ENCODE peak calls at places on chromosomes 13 and 19, in seven cellular contexts. G is NCI-H345; F is heart right ventricle; C is astrocyte of the cerebellum; J is fibroblast of mammary gland; S is mammary epithelial cell; V is stimulated activated naive CD8-positive, alpha-beta T cell treated with anti-CD3 and anti-CD28 coated beads, Interleukin-15, Interleukin-2, amounts not matched to agents 100 U/mL and 50 U/mL, for 24 hours. Z is an unnamed sample.

GRCh38 chr13:45773236-45773635 is 71.1 kb downstream of the CBY2 start:
- DNase-seq in G (no peak), F (no peak), C (no peak), J (peak; percentile 16), S (peak; percentile 65), V (no peak), Z (peak; percentile 79)

GRCh38 chr19:11496391-11497163 is 9.1 kb downstream of the ZNF653 start:
- DNase-seq in G (no peak), F (peak; percentile 36), C (peak; percentile 52), J (peak; percentile 89), S (peak; percentile 63), V (peak; percentile 75), Z (peak; percentile 86)

GRCh38 chr19:18401580-18402112 is 4.2 kb upstream of the LRRC25 start:
- DNase-seq in G (no peak), F (peak; percentile 66), C (no peak), J (peak; percentile 71), S (peak; percentile 60), V (no peak), Z (peak; percentile 69)

GRCh38 chr13:99289674-99290337 is 17.4 kb downstream of the GPR183 start:
- DNase-seq in G (no peak), F (no peak), C (no peak), J (no peak), S (no peak), V (peak; percentile 68), Z (no peak)

GRCh38 chr19:53102186-53102585 is 1.0 kb downstream of the ZNF160 start:
- DNase-seq in G (no peak), F (no peak), C (no peak), J (no peak), S (no peak), V (no peak), Z (no peak)

GRCh38 chr13:20553309-20553708 is 13.6 kb upstream of the IFT88 start:
- DNase-seq in G (no peak), F (no peak), C (no peak), J (no peak), S (no peak), V (no peak), Z (no peak)

GRCh38 chr13:79541426-79542049 is 60.6 kb downstream of the NDFIP2 start:
- DNase-seq in G (peak; percentile 48), F (no peak), C (peak; percentile 68), J (peak; percentile 75), S (peak; percentile 42), V (no peak), Z (peak; percentile 73)

GRCh38 chr13:27481766-27482165 is 31.4 kb upstream of the MTIF3 start:
- DNase-seq in G (peak; percentile 37), F (no peak), C (no peak), J (peak; percentile 40), S (peak; percentile 41), V (peak; percentile 46), Z (peak; percentile 10)

GRCh38 chr13:29925457-29925856 is 75.0 kb upstream of the UBL3 start:
- DNase-seq in G (peak; percentile 76), F (peak; percentile 80), C (peak; percentile 38), J (peak; percentile 86), S (peak; percentile 79), V (no peak), Z (peak; percentile 78)

GRCh38 chr13:43484432-43485225 is 302.1 kb downstream of the ENOX1 start:
- DNase-seq in G (no peak), F (no peak), C (no peak), J (peak; percentile 6), S (peak; percentile 1), V (no peak), Z (no peak)

GRCh38 chr19:10756371-10756770 is 38.5 kb downstream of the DNM2 start:
- DNase-seq in G (no peak), F (no peak), C (no peak), J (no peak), S (no peak), V (no peak), Z (no peak)

GRCh38 chr13:109812375-109812774 is 26.0 kb upstream of the IRS2 start:
- DNase-seq in G (no peak), F (no peak), C (no peak), J (no peak), S (no peak), V (no peak), Z (no peak)

GRCh38 chr13:97491452-97491851 is 57.5 kb downstream of the RAP2A start:
- DNase-seq in G (peak; percentile 37), F (no peak), C (no peak), J (no peak), S (no peak), V (no peak), Z (no peak)

GRCh38 chr13:94435604-94436226 is 43.8 kb downstream of the DCT start:
- DNase-seq in G (peak; percentile 72), F (no peak), C (peak; percentile 55), J (peak; percentile 72), S (peak; percentile 28), V (no peak), Z (peak; percentile 58)

GRCh38 chr13:39263033-39263432 is 224.8 kb downstream of the NHLRC3 start:
- DNase-seq in G (peak; percentile 53), F (peak; percentile 69), C (peak; percentile 18), J (peak; percentile 56), S (peak; percentile 37), V (peak; percentile 43), Z (peak; percentile 23)

GRCh38 chr19:5828661-5829566 is 10.6 kb downstream of the FUT6 start:
- DNase-seq in G (peak; percentile 85), F (peak; percentile 43), C (no peak), J (no peak), S (no peak), V (peak; percentile 69), Z (no peak)

GRCh38 chr13:59452189-59452588 is 711.5 kb downstream of the DIAPH3 start:
- DNase-seq in G (peak; percentile 56), F (no peak), C (no peak), J (no peak), S (no peak), V (no peak), Z (no peak)

GRCh38 chr19:55067869-55068268 is 4.9 kb upstream of the RDH13 start:
- DNase-seq in G (no peak), F (no peak), C (no peak), J (no peak), S (no peak), V (no peak), Z (no peak)

GRCh38 chr19:41541990-41542584 is 33.9 kb upstream of the CEACAM21 start:
- DNase-seq in G (no peak), F (peak; percentile 67), C (no peak), J (peak; percentile 34), S (peak; percentile 14), V (peak; percentile 82), Z (peak; percentile 4)

GRCh38 chr19:38452430-38453366 is 19.2 kb downstream of the RYR1 start:
- DNase-seq in G (no peak), F (no peak), C (no peak), J (no peak), S (no peak), V (peak; percentile 20), Z (no peak)

GRCh38 chr13:20796791-20797513 is 23.2 kb upstream of the EEF1AKMT1 start:
- DNase-seq in G (no peak), F (no peak), C (no peak), J (peak; percentile 21), S (no peak), V (no peak), Z (peak; percentile 39)

GRCh38 chr19:17136617-17137016 is 61.0 kb downstream of the MYO9B start:
- DNase-seq in G (no peak), F (no peak), C (no peak), J (no peak), S (no peak), V (no peak), Z (no peak)

GRCh38 chr19:4089400-4089908 is 22.8 kb upstream of the ZBTB7A start:
- DNase-seq in G (no peak), F (peak; percentile 48), C (no peak), J (no peak), S (no peak), V (peak; percentile 77), Z (no peak)

GRCh38 chr19:40803857-40804782 is 5.1 kb downstream of the EGLN2 start:
- DNase-seq in G (no peak), F (peak; percentile 76), C (no peak), J (no peak), S (no peak), V (peak; percentile 57), Z (no peak)

GRCh38 chr13:101623469-101624209 is 171.2 kb downstream of the ITGBL1 start:
- DNase-seq in G (no peak), F (no peak), C (no peak), J (peak; percentile 68), S (no peak), V (no peak), Z (peak; percentile 24)

GRCh38 chr13:35839746-35840273 is 291.4 kb downstream of the DCLK1 start:
- DNase-seq in G (no peak), F (peak; percentile 24), C (no peak), J (no peak), S (no peak), V (no peak), Z (no peak)

GRCh38 chr19:17841371-17841809 is 6.4 kb downstream of the JAK3 start:
- DNase-seq in G (peak; percentile 34), F (no peak), C (no peak), J (no peak), S (no peak), V (no peak), Z (no peak)

GRCh38 chr19:8831373-8831772 is 731 bp downstream of the ZNF558 start:
- DNase-seq in G (no peak), F (no peak), C (no peak), J (no peak), S (no peak), V (no peak), Z (no peak)

GRCh38 chr13:102039264-102039663 is 362.6 kb downstream of the FGF14 start:
- DNase-seq in G (peak; percentile 71), F (peak; percentile 5), C (no peak), J (no peak), S (no peak), V (no peak), Z (no peak)

GRCh38 chr13:50400930-50401553 is 385.8 kb downstream of the KCNRG start:
- DNase-seq in G (no peak), F (no peak), C (no peak), J (peak; percentile 94), S (peak; percentile 89), V (no peak), Z (peak; percentile 92)

GRCh38 chr19:52897149-52897935 is at the start of gene ZNF320:
- DNase-seq in G (peak; percentile 89), F (peak; percentile 97), C (peak; percentile 63), J (peak; percentile 91), S (peak; percentile 88), V (peak; percentile 93), Z (peak; percentile 87)

GRCh38 chr19:44756089-44756562 is 7.6 kb downstream of the BCL3 start:
- DNase-seq in G (no peak), F (peak; percentile 14), C (no peak), J (no peak), S (no peak), V (no peak), Z (no peak)

GRCh38 chr19:24074720-24075119 is 12.3 kb upstream of the ZNF254 start:
- DNase-seq in G (no peak), F (no peak), C (no peak), J (peak; percentile 77), S (peak; percentile 57), V (no peak), Z (peak; percentile 74)

GRCh38 chr13:23599083-23599925 is 29.1 kb downstream of the TNFRSF19 start:
- DNase-seq in G (no peak), F (no peak), C (no peak), J (no peak), S (no peak), V (no peak), Z (no peak)

GRCh38 chr13:99980201-99981114 is 1.1 kb upstream of the ZIC2 start:
- DNase-seq in G (peak; percentile 92), F (no peak), C (no peak), J (peak; percentile 51), S (peak; percentile 76), V (peak; percentile 69), Z (peak; percentile 43)

GRCh38 chr13:58437436-58437835 is 805.9 kb downstream of the PCDH17 start:
- DNase-seq in G (no peak), F (no peak), C (no peak), J (no peak), S (no peak), V (no peak), Z (no peak)